ENCODE peak calls at places on chromosomes 2 and 18, in seven cellular contexts. R is thoracic aorta, N is SK-N-SH, Z is tibial artery, U is spleen, D is T follicular helper cell, I is endothelial cell of umbilical vein. Y is an unnamed sample.

GRCh38 chr2:177419274-177419673 is 26.7 kb downstream of the AGPS start:
- DNase-seq in R (no peak), N (no peak), Z (no peak), U (no peak), D (no peak), I (no peak), Y (no peak)

GRCh38 chr2:140416577-140416976 is 1636.4 kb upstream of the NXPH2 start:
- DNase-seq in R (no peak), N (no peak), Z (no peak), U (no peak), D (no peak), I (no peak), Y (no peak)

GRCh38 chr18:58491773-58492752 is 136.8 kb downstream of the ALPK2 start:
- DNase-seq in R (no peak), N (no peak), Z (no peak), U (no peak), D (no peak), I (no peak), Y (no peak)

GRCh38 chr2:122136071-122136470 is 380.6 kb downstream of the TSN start:
- DNase-seq in R (no peak), N (peak), Z (no peak), U (no peak), D (no peak), I (no peak), Y (no peak)

GRCh38 chr2:160279813-160280465 is 79.9 kb upstream of the ITGB6 start:
- DNase-seq in R (no peak), N (no peak), Z (no peak), U (no peak), D (no peak), I (peak), Y (no peak)

GRCh38 chr2:85951351-85952067 is 62.7 kb upstream of the ST3GAL5 start:
- DNase-seq in R (no peak), N (no peak), Z (no peak), U (no peak), D (no peak), I (no peak), Y (no peak)

GRCh38 chr2:174786066-174786725 is 21.9 kb upstream of the CHRNA1 start:
- DNase-seq in R (no peak), N (no peak), Z (no peak), U (no peak), D (no peak), I (peak), Y (no peak)

GRCh38 chr2:239214725-239215124 is 186.1 kb downstream of the HDAC4 start:
- DNase-seq in R (no peak), N (no peak), Z (no peak), U (no peak), D (no peak), I (no peak), Y (no peak)

GRCh38 chr2:16073921-16074425 is 133.6 kb downstream of the MYCN start:
- DNase-seq in R (no peak), N (no peak), Z (no peak), U (no peak), D (no peak), I (no peak), Y (no peak)

GRCh38 chr2:19488009-19488691 is 129.7 kb upstream of the OSR1 start:
- DNase-seq in R (no peak), N (no peak), Z (no peak), U (no peak), D (no peak), I (no peak), Y (no peak)

GRCh38 chr2:240999001-240999791 is 778 bp downstream of the SNED1 start:
- DNase-seq in R (no peak), N (peak), Z (peak), U (peak), D (no peak), I (no peak), Y (no peak)

GRCh38 chr2:210620456-210620855 is 64.1 kb downstream of the CPS1 start:
- DNase-seq in R (no peak), N (no peak), Z (no peak), U (no peak), D (no peak), I (no peak), Y (no peak)

GRCh38 chr2:70190086-70190412 is 770 bp downstream of the C2orf42 start:
- DNase-seq in R (no peak), N (peak), Z (no peak), U (no peak), D (peak), I (no peak), Y (peak)

GRCh38 chr2:71927757-71928715 is 219.6 kb downstream of the CYP26B1 start:
- DNase-seq in R (no peak), N (no peak), Z (no peak), U (peak), D (no peak), I (no peak), Y (no peak)

GRCh38 chr18:69968073-69968472 is 20.4 kb upstream of the CD226 start:
- DNase-seq in R (no peak), N (peak), Z (no peak), U (no peak), D (no peak), I (no peak), Y (no peak)

GRCh38 chr2:152505495-152505906 is 170.5 kb downstream of the FMNL2 start:
- DNase-seq in R (no peak), N (no peak), Z (no peak), U (no peak), D (no peak), I (peak), Y (no peak)

GRCh38 chr2:30195011-30195410 is 36.3 kb upstream of the LBH start:
- DNase-seq in R (no peak), N (no peak), Z (no peak), U (no peak), D (no peak), I (no peak), Y (no peak)

GRCh38 chr18:68791801-68792200 is 6.1 kb upstream of the CCDC102B start:
- DNase-seq in R (no peak), N (no peak), Z (no peak), U (no peak), D (no peak), I (no peak), Y (no peak)

GRCh38 chr2:69709290-69709689 is 32.6 kb upstream of the ANXA4 start:
- DNase-seq in R (no peak), N (no peak), Z (no peak), U (no peak), D (no peak), I (peak), Y (no peak)

GRCh38 chr18:54806526-54806925 is 21.8 kb upstream of the RAB27B start:
- DNase-seq in R (no peak), N (no peak), Z (no peak), U (no peak), D (no peak), I (peak), Y (no peak)

GRCh38 chr2:231877533-231878456 is 48.4 kb downstream of the NPPC start:
- DNase-seq in R (no peak), N (no peak), Z (no peak), U (no peak), D (no peak), I (no peak), Y (no peak)